ENCODE peak calls at places on chromosome 19, in seven cellular contexts. X is aorta; M is WTC11; O is Kasumi-1; G is activated T-helper 1 cell treated with anti-CD3 and anti-CD28 coated beads, Interleukin-12 subunit alpha, Interleukin-12 subunit beta, Interleukin-2, Interleukin-4 antibody, amounts not matched to agents 30 ng/mL and 10 ng/mL and 1 ng/mL, durations not matched to agents 14 hours and 24 hours and 36 hours; H is GM04503; B is cardiac muscle cell. Z is an unnamed sample.

GRCh38 chr19:38817081-38817480 is 4.3 kb upstream of the LGALS4 start:
- DNase-seq in G (no peak), B (no peak), M (no peak), O (no peak), H (no peak), X (no peak), Z (no peak)

GRCh38 chr19:18397242-18398202 is at the start of gene LRRC25:
- DNase-seq in G (no peak), O (peak; percentile 82), H (no peak), B (peak; percentile 54), X (no peak), M (peak; percentile 89), Z (no peak)

GRCh38 chr19:48656840-48657474 is 11.0 kb upstream of the CA11 start:
- DNase-seq in B (no peak), H (peak; percentile 93), M (no peak), X (no peak), G (no peak), O (no peak), Z (no peak)

GRCh38 chr19:57280913-57281425 is 684 bp downstream of the ZNF460 start:
- DNase-seq in O (peak; percentile 45), H (no peak), M (no peak), B (peak; percentile 8), G (peak; percentile 5), X (no peak), Z (no peak)

GRCh38 chr19:39705578-39706188 is 1.4 kb downstream of the LGALS14 start:
- DNase-seq in M (no peak), X (no peak), B (no peak), H (no peak), G (peak; percentile 2), O (peak; percentile 18), Z (no peak)

GRCh38 chr19:41403181-41403970 is 5.8 kb downstream of the BCKDHA start:
- DNase-seq in G (no peak), M (no peak), B (no peak), H (no peak), O (no peak), X (no peak), Z (no peak)

GRCh38 chr19:48533770-48534169 is 18.2 kb upstream of the SULT2B1 start:
- DNase-seq in H (no peak), G (no peak), M (no peak), O (no peak), X (no peak), B (no peak), Z (peak; percentile 44)

GRCh38 chr19:16061943-16062342 is 14.4 kb upstream of the TPM4 start:
- DNase-seq in O (no peak), X (no peak), B (no peak), H (no peak), M (no peak), G (no peak), Z (no peak)

Z was measured in HepG2.